ENCODE peak calls at places on chromosomes 5 and 9, in nine cellular contexts. I is COR-L47; F is C1 segment of cervical spinal cord; O is activated naive CD4-positive, alpha-beta T cell treated with anti-CD3 and anti-CD28 coated beads, Interleukin-2, amount 10 ng/mL, durations not matched to agents 7 days and 5 days; U is stimulated activated CD4-positive, alpha-beta T cell treated with anti-CD3 and anti-CD28 coated beads, Interleukin-12 subunit alpha, Interleukin-12 subunit beta, amount 100 ng/mL, for 48 hours; N is small intestine; B is progenitor cell of endocrine pancreas; S is aorta; X is NCI-H1092. W is an unnamed sample.

GRCh38 chr5:176797456-176798093 is 12.8 kb upstream of the UNC5A start:
- DNase-seq in I (no peak), F (no peak), O (no peak), U (no peak), N (no peak), B (no peak), S (no peak), X (no peak), W (no peak)

GRCh38 chr5:138969323-138970013 is 94.3 kb upstream of the LRRTM2 start:
- DNase-seq in I (peak; percentile 48), F (no peak), O (peak; percentile 13), U (no peak), N (no peak), B (no peak), S (no peak), X (peak; percentile 76), W (no peak)

GRCh38 chr9:130488621-130489330 is 44.0 kb downstream of the ASS1 start:
- DNase-seq in I (no peak), F (no peak), O (no peak), U (no peak), N (no peak), B (no peak), S (no peak), X (no peak), W (no peak)

GRCh38 chr9:127418037-127418471 is 6.1 kb upstream of the ZNF79 start:
- DNase-seq in I (no peak), F (no peak), O (peak; percentile 70), U (peak; percentile 31), N (peak; percentile 16), B (no peak), S (no peak), X (no peak), W (no peak)

GRCh38 chr9:114387678-114388431 is at the start of gene AKNA:
- DNase-seq in I (no peak), F (no peak), O (peak; percentile 92), U (peak; percentile 65), N (peak; percentile 68), B (peak; percentile 45), S (peak; percentile 92), X (no peak), W (peak; percentile 61)

GRCh38 chr5:127011151-127011550 is 19.2 kb downstream of the MARCHF3 start:
- DNase-seq in I (no peak), F (peak; percentile 92), O (no peak), U (no peak), N (no peak), B (no peak), S (no peak), X (no peak), W (no peak)

GRCh38 chr9:132699926-132700325 is 29.7 kb downstream of the GTF3C4 start:
- DNase-seq in I (no peak), F (no peak), O (no peak), U (no peak), N (no peak), B (no peak), S (no peak), X (no peak), W (no peak)

GRCh38 chr9:126558051-126558665 is 55.6 kb upstream of the LMX1B start:
- DNase-seq in I (peak; percentile 16), F (peak; percentile 15), O (peak; percentile 75), U (peak; percentile 25), N (peak; percentile 68), B (peak; percentile 76), S (no peak), X (peak; percentile 19), W (peak; percentile 56)

GRCh38 chr5:160289356-160289651 is 23.1 kb downstream of the CCNJL start:
- DNase-seq in I (no peak), F (peak; percentile 51), O (no peak), U (no peak), N (no peak), B (no peak), S (no peak), X (no peak), W (no peak)

GRCh38 chr5:150670275-150670960 is 9.4 kb downstream of the MYOZ3 start:
- DNase-seq in I (no peak), F (no peak), O (no peak), U (no peak), N (no peak), B (no peak), S (no peak), X (no peak), W (no peak)

GRCh38 chr9:93557366-93558137 is 18.8 kb upstream of the PHF2 start:
- DNase-seq in I (no peak), F (no peak), O (no peak), U (no peak), N (no peak), B (no peak), S (no peak), X (no peak), W (no peak)

GRCh38 chr5:148913985-148914421 is 87.6 kb downstream of the ADRB2 start:
- DNase-seq in I (no peak), F (no peak), O (no peak), U (no peak), N (peak; percentile 44), B (no peak), S (no peak), X (no peak), W (no peak)

GRCh38 chr9:4530375-4530774 is 40.1 kb downstream of the SLC1A1 start:
- DNase-seq in I (peak; percentile 3), F (no peak), O (no peak), U (no peak), N (no peak), B (no peak), S (no peak), X (no peak), W (no peak)

GRCh38 chr5:52822437-52822836 is 34.7 kb downstream of the ITGA1 start:
- DNase-seq in I (no peak), F (no peak), O (no peak), U (no peak), N (no peak), B (no peak), S (peak; percentile 85), X (no peak), W (no peak)

GRCh38 chr5:43050384-43050783 is 10.3 kb upstream of the ANXA2R start:
- DNase-seq in I (no peak), F (no peak), O (no peak), U (no peak), N (no peak), B (no peak), S (no peak), X (no peak), W (no peak)

GRCh38 chr9:87684627-87685204 is 41.2 kb upstream of the CTSL start:
- DNase-seq in I (no peak), F (no peak), O (no peak), U (no peak), N (peak; percentile 44), B (peak; percentile 44), S (peak; percentile 75), X (no peak), W (peak; percentile 27)

GRCh38 chr5:176373100-176373818 is 8.0 kb downstream of the ARL10 start:
- DNase-seq in I (no peak), F (no peak), O (no peak), U (no peak), N (no peak), B (no peak), S (no peak), X (no peak), W (peak; percentile 10)

GRCh38 chr9:110260911-110261310 is 4.6 kb upstream of the TXN start:
- DNase-seq in I (no peak), F (no peak), O (no peak), U (no peak), N (no peak), B (no peak), S (no peak), X (no peak), W (no peak)

GRCh38 chr5:119031905-119032304 is 39.0 kb upstream of the DMXL1 start:
- DNase-seq in I (no peak), F (no peak), O (no peak), U (peak; percentile 8), N (no peak), B (no peak), S (no peak), X (no peak), W (no peak)

GRCh38 chr9:21789541-21790037 is 12.8 kb upstream of the MTAP start:
- DNase-seq in I (peak; percentile 61), F (peak; percentile 44), O (peak; percentile 71), U (peak; percentile 17), N (peak; percentile 88), B (no peak), S (no peak), X (peak; percentile 69), W (peak; percentile 25)

GRCh38 chr5:6712136-6712581 is 1.1 kb upstream of the TENT4A start:
- DNase-seq in I (peak; percentile 26), F (peak; percentile 59), O (peak; percentile 66), U (no peak), N (peak; percentile 47), B (peak; percentile 23), S (peak; percentile 86), X (no peak), W (no peak)

GRCh38 chr5:132561601-132562000 is 4.8 kb downstream of the RAD50 start:
- DNase-seq in I (no peak), F (no peak), O (peak; percentile 38), U (no peak), N (no peak), B (no peak), S (no peak), X (no peak), W (no peak)